ENCODE peak calls at places on chromosomes 2 and 18, in five cellular contexts. N, Q, X, O and J are unnamed samples.

GRCh38 chr2:26612522-26613240 is 28.5 kb downstream of the CIB4 start:
- DNase-seq in N (peak), Q (no peak), X (peak), O (no peak), J (peak)

GRCh38 chr2:10414591-10414990 is 33.5 kb downstream of the ODC1 start:
- DNase-seq in N (no peak), Q (no peak), X (no peak), O (no peak), J (no peak)

GRCh38 chr2:98901291-98901690 is 34.7 kb downstream of the CRACDL start:
- DNase-seq in N (no peak), Q (no peak), X (no peak), O (no peak), J (no peak)

GRCh38 chr2:29329899-29330298 is 214.7 kb downstream of the CLIP4 start:
- DNase-seq in N (no peak), Q (no peak), X (no peak), O (no peak), J (no peak)

GRCh38 chr2:241198381-241199282 is 10.2 kb downstream of the ANO7 start:
- DNase-seq in N (no peak), Q (no peak), X (peak), O (no peak), J (no peak)

GRCh38 chr2:144643537-144644336 is 123.8 kb upstream of the ZEB2 start:
- DNase-seq in N (no peak), Q (no peak), X (no peak), O (no peak), J (no peak)

GRCh38 chr18:36186461-36187137 is 698 bp upstream of the MOCOS start:
- DNase-seq in N (no peak), Q (peak), X (peak), O (no peak), J (peak)

GRCh38 chr2:96539215-96539920 is 2.8 kb downstream of the ARID5A start:
- DNase-seq in N (no peak), Q (no peak), X (no peak), O (no peak), J (no peak)

GRCh38 chr18:13246591-13246990 is 28.0 kb downstream of the LDLRAD4 start:
- DNase-seq in N (no peak), Q (no peak), X (no peak), O (no peak), J (no peak)

GRCh38 chr18:25826823-25827617 is 263.4 kb downstream of the SS18 start:
- DNase-seq in N (no peak), Q (no peak), X (no peak), O (no peak), J (no peak)

GRCh38 chr2:98554116-98554861 is 54.0 kb downstream of the COA5 start:
- DNase-seq in N (no peak), Q (no peak), X (no peak), O (no peak), J (no peak)

GRCh38 chr18:34867520-34867919 is 157.4 kb downstream of the DTNA start:
- DNase-seq in N (no peak), Q (no peak), X (no peak), O (peak), J (no peak)

GRCh38 chr2:240817496-240818292 is 2.3 kb downstream of the KIF1A start:
- DNase-seq in N (no peak), Q (no peak), X (peak), O (no peak), J (no peak)

GRCh38 chr2:203918839-203919238 is 17.7 kb upstream of the ICOS start:
- DNase-seq in N (no peak), Q (no peak), X (no peak), O (no peak), J (no peak)

GRCh38 chr2:9984217-9984739 is 32.8 kb downstream of the GRHL1 start:
- DNase-seq in N (no peak), Q (peak), X (no peak), O (peak), J (no peak)

GRCh38 chr2:75582840-75583239 is 22.1 kb upstream of the EVA1A start:
- DNase-seq in N (no peak), Q (no peak), X (no peak), O (no peak), J (no peak)

GRCh38 chr2:236803621-236804020 is 234.0 kb downstream of the ACKR3 start:
- DNase-seq in N (no peak), Q (no peak), X (no peak), O (no peak), J (no peak)

GRCh38 chr18:21000667-21001066 is 110.9 kb downstream of the ROCK1 start:
- DNase-seq in N (no peak), Q (no peak), X (no peak), O (no peak), J (no peak)

GRCh38 chr2:44200759-44201158 is 32.1 kb downstream of the PPM1B start:
- DNase-seq in N (no peak), Q (no peak), X (no peak), O (no peak), J (no peak)

GRCh38 chr2:137255990-137256389 is 490.6 kb downstream of the THSD7B start:
- DNase-seq in N (no peak), Q (peak), X (no peak), O (no peak), J (no peak)

GRCh38 chr2:157336137-157336721 is 10.6 kb upstream of the ERMN start:
- DNase-seq in N (peak), Q (peak), X (peak), O (peak), J (no peak)

GRCh38 chr2:103169856-103170255 is 408.0 kb downstream of the TMEM182 start:
- DNase-seq in N (no peak), Q (no peak), X (no peak), O (no peak), J (no peak)

GRCh38 chr18:44729631-44730101 is 49.0 kb downstream of the SETBP1 start:
- DNase-seq in N (no peak), Q (no peak), X (no peak), O (no peak), J (no peak)

GRCh38 chr18:32152705-32153448 is 37.0 kb upstream of the MEP1B start:
- DNase-seq in N (no peak), Q (no peak), X (no peak), O (no peak), J (no peak)

GRCh38 chr2:120675460-120676130 is 60.1 kb upstream of the GLI2 start:
- DNase-seq in N (peak), Q (peak), X (peak), O (peak), J (peak)

DNA sequence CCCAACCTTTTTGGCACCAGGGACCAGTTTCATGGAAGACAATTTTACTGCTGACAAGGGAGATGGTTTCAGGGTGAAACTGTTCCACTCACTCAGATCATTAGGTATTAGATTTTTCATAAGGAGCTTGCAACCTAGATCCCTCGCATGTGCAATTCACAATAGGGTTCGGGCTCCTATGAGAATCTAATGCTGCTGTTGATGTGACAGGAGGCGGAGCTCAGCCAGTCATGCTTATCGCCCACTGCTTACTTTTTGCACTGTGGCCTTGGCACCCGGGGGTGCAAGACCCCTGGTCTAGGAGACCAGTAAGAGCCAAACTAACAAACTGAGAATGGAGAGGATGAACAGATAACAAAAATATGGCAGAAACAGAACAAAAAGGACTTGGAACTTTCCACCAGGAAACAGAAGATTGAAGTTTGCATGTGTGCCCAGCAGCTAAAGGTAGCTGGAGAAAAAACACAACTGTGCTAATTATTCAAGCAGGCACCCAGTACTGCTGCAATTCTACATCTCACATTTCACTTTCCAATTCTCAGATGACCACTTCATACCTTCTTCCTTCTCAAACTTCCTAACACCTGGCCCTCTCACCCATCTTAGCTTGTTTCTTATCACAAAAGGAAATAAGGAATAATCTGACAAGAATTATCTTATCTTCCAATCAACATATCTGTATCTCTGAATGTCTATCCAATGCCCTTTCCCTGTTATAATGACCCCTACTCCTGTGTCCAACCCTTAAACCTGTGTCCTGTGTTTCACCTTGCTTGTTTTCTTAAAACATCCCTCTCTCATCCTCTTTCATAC is 24.8 kb downstream of the SP3 start:
- DNase-seq in N (no peak), Q (no peak), X (no peak), O (no peak), J (no peak)
- TF ChIP-seq POLR2A in N (no peak), Q (no peak), X (no peak), O (no peak), J (no peak)

GRCh38 chr2:216147172-216148131 is 38.3 kb downstream of the XRCC5 start:
- DNase-seq in N (no peak), Q (no peak), X (no peak), O (no peak), J (no peak)
- TF ChIP-seq POLR2A in N (no peak), Q (no peak), X (no peak), O (no peak), J (no peak)

GRCh38 chr2:47354817-47355653 is 47.9 kb upstream of the MSH2 start:
- DNase-seq in N (no peak), Q (no peak), X (no peak), O (no peak), J (no peak)
- TF ChIP-seq POLR2A in N (no peak), Q (no peak), X (no peak), O (no peak), J (no peak)

DNA sequence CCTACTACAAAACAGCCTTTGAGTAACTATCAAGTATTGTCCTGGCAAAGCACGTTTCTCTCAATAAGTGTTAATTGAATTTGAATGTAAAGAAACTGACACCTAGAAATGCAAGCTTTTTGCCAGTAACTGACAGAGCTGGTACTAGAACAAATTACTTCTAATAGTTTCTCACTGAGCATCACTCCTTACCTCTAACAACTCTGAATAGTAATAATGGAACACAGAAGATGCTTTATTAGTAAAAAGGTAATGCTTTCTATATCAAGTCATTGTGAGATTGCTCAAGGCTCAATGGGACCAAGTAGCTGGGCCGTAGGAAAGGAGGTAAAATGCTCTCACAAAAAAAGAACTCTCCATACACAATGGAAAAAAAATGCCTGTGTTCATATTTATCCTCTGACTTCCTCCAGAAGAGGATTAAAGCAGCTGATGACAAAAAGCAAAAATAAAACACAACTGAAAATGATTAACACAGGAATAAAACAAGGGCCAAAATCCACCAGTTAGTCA is 11.8 kb downstream of the RASGRP3 start:
- DNase-seq in N (no peak), Q (no peak), X (no peak), O (no peak), J (no peak)
- TF ChIP-seq POLR2A in N (no peak), Q (no peak), X (no peak), O (no peak), J (no peak)

GRCh38 chr2:102142829-102143449 is 393 bp downstream of the IL1R1 start:
- DNase-seq in N (no peak), Q (no peak), X (no peak), O (no peak), J (no peak)

GRCh38 chr2:102140367-102140766 is 2.2 kb upstream of the IL1R1 start:
- DNase-seq in N (no peak), Q (no peak), X (no peak), O (no peak), J (no peak)

GRCh38 chr2:102139851-102140250 is 2.7 kb upstream of the IL1R1 start:
- DNase-seq in N (no peak), Q (no peak), X (no peak), O (no peak), J (no peak)

GRCh38 chr2:102141915-102142828 is at the start of gene IL1R1:
- DNase-seq in N (peak), Q (peak), X (peak), O (no peak), J (peak)

GRCh38 chr2:102141011-102141914 is 1.3 kb upstream of the IL1R1 start:
- DNase-seq in N (no peak), Q (no peak), X (no peak), O (no peak), J (no peak)
- TF ChIP-seq POLR2A in N (no peak), Q (no peak), X (no peak), O (no peak), J (no peak)